ENCODE peak calls at places on chromosomes 5 and 9, in eight cellular contexts. One of them, this sample, is unnamed.

GRCh38 chr5:176446884-176447537 is 1.2 kb upstream of the FAF2 start:
- DNase-seq in brain microvascular endothelial cell: no peak
- DNase-seq in astrocyte: no peak
- DNase-seq in psoas muscle: no peak
- DNase-seq in kidney epithelial cell: no peak
- DNase-seq in stomach: no peak
- DNase-seq in GM23338: peak
- DNase-seq in heart left ventricle: no peak
- DNase-seq in this sample: no peak

GRCh38 chr9:92720807-92721535 is 43.7 kb downstream of the BICD2 start:
- DNase-seq in brain microvascular endothelial cell: no peak
- DNase-seq in astrocyte: no peak
- DNase-seq in psoas muscle: no peak
- DNase-seq in kidney epithelial cell: no peak
- DNase-seq in stomach: no peak
- DNase-seq in GM23338: no peak
- DNase-seq in heart left ventricle: no peak
- DNase-seq in this sample: no peak

GRCh38 chr9:15401266-15401665 is 21.4 kb upstream of the SNAPC3 start:
- DNase-seq in brain microvascular endothelial cell: peak
- DNase-seq in astrocyte: no peak
- DNase-seq in psoas muscle: no peak
- DNase-seq in kidney epithelial cell: no peak
- DNase-seq in stomach: peak
- DNase-seq in GM23338: no peak
- DNase-seq in heart left ventricle: no peak
- DNase-seq in this sample: no peak

GRCh38 chr5:54360089-54360488 is 49.7 kb upstream of the ARL15 start:
- DNase-seq in brain microvascular endothelial cell: peak
- DNase-seq in astrocyte: peak
- DNase-seq in psoas muscle: no peak
- DNase-seq in kidney epithelial cell: peak
- DNase-seq in stomach: no peak
- DNase-seq in GM23338: peak
- DNase-seq in heart left ventricle: no peak
- DNase-seq in this sample: peak

GRCh38 chr9:79660615-79661014 is 88.8 kb downstream of the TLE4 start:
- DNase-seq in brain microvascular endothelial cell: no peak
- DNase-seq in astrocyte: no peak
- DNase-seq in psoas muscle: no peak
- DNase-seq in kidney epithelial cell: no peak
- DNase-seq in stomach: no peak
- DNase-seq in GM23338: peak
- DNase-seq in heart left ventricle: no peak
- DNase-seq in this sample: no peak

GRCh38 chr9:78261403-78262001 is 25.6 kb downstream of the CEP78 start:
- DNase-seq in brain microvascular endothelial cell: no peak
- DNase-seq in astrocyte: peak
- DNase-seq in psoas muscle: no peak
- DNase-seq in kidney epithelial cell: no peak
- DNase-seq in stomach: no peak
- DNase-seq in GM23338: peak
- DNase-seq in heart left ventricle: no peak
- DNase-seq in this sample: no peak

GRCh38 chr5:43729846-43730478 is 127.0 kb downstream of the NNT start:
- DNase-seq in brain microvascular endothelial cell: no peak
- DNase-seq in astrocyte: peak
- DNase-seq in psoas muscle: no peak
- DNase-seq in kidney epithelial cell: no peak
- DNase-seq in stomach: no peak
- DNase-seq in GM23338: peak
- DNase-seq in heart left ventricle: no peak
- DNase-seq in this sample: peak

GRCh38 chr5:143023447-143024096 is 253.4 kb downstream of the ARHGAP26 start:
- DNase-seq in brain microvascular endothelial cell: no peak
- DNase-seq in astrocyte: no peak
- DNase-seq in psoas muscle: peak
- DNase-seq in kidney epithelial cell: no peak
- DNase-seq in stomach: peak
- DNase-seq in GM23338: peak
- DNase-seq in heart left ventricle: peak
- DNase-seq in this sample: no peak

GRCh38 chr5:6873359-6873758 is 160.1 kb downstream of the TENT4A start:
- DNase-seq in brain microvascular endothelial cell: no peak
- DNase-seq in astrocyte: no peak
- DNase-seq in psoas muscle: no peak
- DNase-seq in kidney epithelial cell: no peak
- DNase-seq in stomach: no peak
- DNase-seq in GM23338: no peak
- DNase-seq in heart left ventricle: no peak
- DNase-seq in this sample: no peak

GRCh38 chr5:77431286-77431685 is 60.8 kb downstream of the WDR41 start:
- DNase-seq in brain microvascular endothelial cell: no peak
- DNase-seq in astrocyte: peak
- DNase-seq in psoas muscle: no peak
- DNase-seq in kidney epithelial cell: no peak
- DNase-seq in stomach: no peak
- DNase-seq in GM23338: no peak
- DNase-seq in heart left ventricle: no peak
- DNase-seq in this sample: peak

GRCh38 chr5:10825897-10826644 is 65.0 kb upstream of the DAP start:
- DNase-seq in brain microvascular endothelial cell: no peak
- DNase-seq in astrocyte: no peak
- DNase-seq in psoas muscle: no peak
- DNase-seq in kidney epithelial cell: no peak
- DNase-seq in stomach: no peak
- DNase-seq in GM23338: peak
- DNase-seq in heart left ventricle: no peak
- DNase-seq in this sample: no peak

GRCh38 chr9:130681769-130682489 is 11.7 kb upstream of the EXOSC2 start:
- DNase-seq in brain microvascular endothelial cell: no peak
- DNase-seq in astrocyte: no peak
- DNase-seq in psoas muscle: no peak
- DNase-seq in kidney epithelial cell: no peak
- DNase-seq in stomach: no peak
- DNase-seq in GM23338: peak
- DNase-seq in heart left ventricle: no peak
- DNase-seq in this sample: no peak

GRCh38 chr5:55141945-55142690 is 17.9 kb upstream of the GPX8 start:
- DNase-seq in brain microvascular endothelial cell: no peak
- DNase-seq in astrocyte: no peak
- DNase-seq in psoas muscle: no peak
- DNase-seq in kidney epithelial cell: no peak
- DNase-seq in stomach: no peak
- DNase-seq in GM23338: no peak
- DNase-seq in heart left ventricle: no peak
- DNase-seq in this sample: no peak

GRCh38 chr5:158233735-158234322 is 374.9 kb upstream of the CLINT1 start:
- DNase-seq in brain microvascular endothelial cell: no peak
- DNase-seq in astrocyte: no peak
- DNase-seq in psoas muscle: no peak
- DNase-seq in kidney epithelial cell: no peak
- DNase-seq in stomach: no peak
- DNase-seq in GM23338: no peak
- DNase-seq in heart left ventricle: no peak
- DNase-seq in this sample: no peak

GRCh38 chr5:139810341-139811075 is 14.9 kb downstream of the PSD2 start:
- DNase-seq in brain microvascular endothelial cell: no peak
- DNase-seq in astrocyte: no peak
- DNase-seq in psoas muscle: peak
- DNase-seq in kidney epithelial cell: no peak
- DNase-seq in stomach: no peak
- DNase-seq in GM23338: no peak
- DNase-seq in heart left ventricle: no peak
- DNase-seq in this sample: no peak

GRCh38 chr5:146291421-146292074 is 47.1 kb upstream of the POU4F3 start:
- DNase-seq in brain microvascular endothelial cell: peak
- DNase-seq in astrocyte: peak
- DNase-seq in psoas muscle: no peak
- DNase-seq in kidney epithelial cell: peak
- DNase-seq in stomach: no peak
- DNase-seq in GM23338: peak
- DNase-seq in heart left ventricle: no peak
- DNase-seq in this sample: peak

GRCh38 chr5:173472164-173472563 is 143.9 kb upstream of the STC2 start:
- DNase-seq in brain microvascular endothelial cell: peak
- DNase-seq in astrocyte: peak
- DNase-seq in psoas muscle: peak
- DNase-seq in kidney epithelial cell: peak
- DNase-seq in stomach: peak
- DNase-seq in GM23338: no peak
- DNase-seq in heart left ventricle: peak
- DNase-seq in this sample: peak

DNA sequence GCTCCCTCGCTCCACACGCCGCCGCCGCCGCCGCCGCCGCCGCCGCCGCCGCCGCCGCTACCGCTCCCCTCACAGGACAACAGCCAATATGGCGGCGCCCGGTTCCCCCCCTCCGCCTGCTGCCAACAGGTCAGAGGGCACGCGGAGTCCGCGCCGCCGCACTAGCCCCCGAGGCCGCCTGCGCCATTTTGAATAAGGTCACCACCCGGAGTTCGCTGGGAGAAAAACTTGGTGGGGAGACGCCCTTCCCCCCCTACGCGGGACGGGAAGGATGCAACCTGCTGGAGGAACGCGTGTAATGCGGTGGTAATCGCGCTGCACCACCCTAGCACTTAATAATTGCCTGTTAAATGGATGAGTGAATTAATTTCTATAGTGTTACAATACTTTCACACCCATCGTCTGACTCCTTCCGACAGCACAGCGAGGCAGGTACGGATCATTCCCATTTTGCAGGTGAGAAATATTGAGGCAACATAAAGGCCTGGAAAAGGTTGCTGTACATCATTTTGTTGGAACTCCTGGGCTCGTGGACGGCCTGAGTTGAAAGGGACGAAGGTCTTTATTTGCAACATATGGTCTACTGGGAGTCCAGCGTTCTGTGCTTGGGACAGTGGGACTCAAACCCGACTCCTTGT is at the start of gene FAM193B:
- DNase-seq in brain microvascular endothelial cell: peak
- DNase-seq in astrocyte: peak
- DNase-seq in psoas muscle: peak
- DNase-seq in kidney epithelial cell: peak
- DNase-seq in stomach: peak
- DNase-seq in GM23338: peak
- DNase-seq in heart left ventricle: peak
- DNase-seq in this sample: peak
- TF ChIP-seq CTCF in brain microvascular endothelial cell: peak
- TF ChIP-seq CTCF in astrocyte: peak
- TF ChIP-seq CTCF in psoas muscle: peak
- TF ChIP-seq CTCF in kidney epithelial cell: peak
- TF ChIP-seq CTCF in stomach: no peak
- TF ChIP-seq CTCF in GM23338: peak
- TF ChIP-seq CTCF in heart left ventricle: peak
- TF ChIP-seq CTCF in this sample: no peak

GRCh38 chr9:95495529-95495928 is 21.2 kb downstream of the PTCH1 start:
- DNase-seq in brain microvascular endothelial cell: no peak
- DNase-seq in astrocyte: no peak
- DNase-seq in psoas muscle: no peak
- DNase-seq in kidney epithelial cell: no peak
- DNase-seq in stomach: no peak
- DNase-seq in GM23338: no peak
- DNase-seq in heart left ventricle: no peak
- DNase-seq in this sample: no peak
- H3K4me3 ChIP-seq in brain microvascular endothelial cell: no peak
- H3K4me3 ChIP-seq in astrocyte: no peak
- H3K4me3 ChIP-seq in psoas muscle: no peak
- H3K4me3 ChIP-seq in kidney epithelial cell: no peak
- H3K4me3 ChIP-seq in stomach: no peak
- H3K4me3 ChIP-seq in GM23338: peak
- H3K4me3 ChIP-seq in heart left ventricle: no peak
- H3K4me3 ChIP-seq in this sample: no peak

DNA sequence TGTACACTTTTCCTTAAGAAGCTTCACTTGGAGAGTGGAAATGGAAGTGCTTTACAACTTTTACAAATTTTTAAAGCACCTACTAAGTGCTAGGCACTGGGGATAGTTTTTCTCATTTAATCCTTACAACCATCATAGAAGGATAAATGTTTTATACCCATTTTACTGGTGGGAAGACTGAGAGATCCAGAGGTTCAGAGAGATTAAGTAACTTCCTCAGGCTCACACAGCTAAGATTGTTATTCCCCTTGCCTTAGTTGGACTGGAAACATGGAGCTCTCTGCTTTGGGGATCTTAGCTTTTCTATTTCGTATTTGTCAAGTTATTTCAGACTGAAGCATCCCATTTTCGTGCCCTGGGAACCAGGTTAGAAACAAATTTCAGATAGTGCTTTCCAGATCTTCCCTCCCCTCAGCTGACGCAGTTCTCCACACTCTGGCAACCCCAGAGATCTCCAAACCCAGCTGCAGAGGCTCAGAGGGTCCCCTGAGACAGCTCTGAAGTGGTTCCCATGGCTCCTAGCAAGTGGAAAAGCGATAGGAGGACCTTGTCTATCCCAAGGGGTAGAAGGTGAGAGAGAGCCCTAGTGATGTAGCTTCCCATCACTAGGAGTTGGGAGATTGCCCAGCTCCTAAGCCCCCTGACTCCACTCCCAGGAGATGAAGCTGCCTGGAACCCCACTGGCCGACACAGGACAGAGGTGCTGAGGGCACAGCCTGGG is 16.2 kb upstream of the GABBR2 start:
- DNase-seq in brain microvascular endothelial cell: no peak
- DNase-seq in astrocyte: no peak
- DNase-seq in psoas muscle: no peak
- DNase-seq in kidney epithelial cell: no peak
- DNase-seq in stomach: no peak
- DNase-seq in GM23338: no peak
- DNase-seq in heart left ventricle: no peak
- DNase-seq in this sample: no peak
- TF ChIP-seq CTCF in brain microvascular endothelial cell: no peak
- TF ChIP-seq CTCF in astrocyte: no peak
- TF ChIP-seq CTCF in psoas muscle: no peak
- TF ChIP-seq CTCF in kidney epithelial cell: no peak
- TF ChIP-seq CTCF in stomach: no peak
- TF ChIP-seq CTCF in GM23338: no peak
- TF ChIP-seq CTCF in heart left ventricle: no peak
- TF ChIP-seq CTCF in this sample: no peak

GRCh38 chr9:36151306-36152210 is 15.0 kb downstream of the GLIPR2 start:
- DNase-seq in brain microvascular endothelial cell: peak
- DNase-seq in astrocyte: peak
- DNase-seq in psoas muscle: peak
- DNase-seq in kidney epithelial cell: no peak
- DNase-seq in stomach: peak
- DNase-seq in GM23338: no peak
- DNase-seq in heart left ventricle: peak
- DNase-seq in this sample: no peak

GRCh38 chr9:36152741-36153438 is 16.3 kb upstream of the CCIN start:
- DNase-seq in brain microvascular endothelial cell: no peak
- DNase-seq in astrocyte: no peak
- DNase-seq in psoas muscle: no peak
- DNase-seq in kidney epithelial cell: no peak
- DNase-seq in stomach: no peak
- DNase-seq in GM23338: no peak
- DNase-seq in heart left ventricle: no peak
- DNase-seq in this sample: no peak

GRCh38 chr9:36148652-36149051 is 12.1 kb downstream of the GLIPR2 start:
- DNase-seq in brain microvascular endothelial cell: peak
- DNase-seq in astrocyte: peak
- DNase-seq in psoas muscle: peak
- DNase-seq in kidney epithelial cell: peak
- DNase-seq in stomach: peak
- DNase-seq in GM23338: no peak
- DNase-seq in heart left ventricle: peak
- DNase-seq in this sample: peak

GRCh38 chr9:36149197-36149596 is 12.7 kb downstream of the GLIPR2 start:
- DNase-seq in brain microvascular endothelial cell: peak
- DNase-seq in astrocyte: peak
- DNase-seq in psoas muscle: no peak
- DNase-seq in kidney epithelial cell: no peak
- DNase-seq in stomach: no peak
- DNase-seq in GM23338: no peak
- DNase-seq in heart left ventricle: no peak
- DNase-seq in this sample: no peak

GRCh38 chr9:36150529-36151305 is 14.2 kb downstream of the GLIPR2 start:
- DNase-seq in brain microvascular endothelial cell: no peak
- DNase-seq in astrocyte: peak
- DNase-seq in psoas muscle: peak
- DNase-seq in kidney epithelial cell: no peak
- DNase-seq in stomach: no peak
- DNase-seq in GM23338: no peak
- DNase-seq in heart left ventricle: no peak
- DNase-seq in this sample: no peak
- H3K4me3 ChIP-seq in brain microvascular endothelial cell: no peak
- H3K4me3 ChIP-seq in astrocyte: no peak
- H3K4me3 ChIP-seq in psoas muscle: no peak
- H3K4me3 ChIP-seq in kidney epithelial cell: no peak
- H3K4me3 ChIP-seq in stomach: no peak
- H3K4me3 ChIP-seq in GM23338: no peak
- H3K4me3 ChIP-seq in heart left ventricle: no peak
- H3K4me3 ChIP-seq in this sample: no peak

This sample was measured in AG09309.